ENCODE peak calls at places on chromosome 20, in ten cellular contexts. One of them, this sample, is unnamed.

GRCh38 chr20:53849471-53850059 is 220.8 kb downstream of the BCAS1 start:
- DNase-seq in A549: no peak
- DNase-seq in IMR-90: no peak
- DNase-seq in upper lobe of right lung: no peak
- DNase-seq in epithelial cell of esophagus: no peak
- DNase-seq in glutamatergic neuron: no peak
- DNase-seq in astrocyte of the spinal cord: no peak
- DNase-seq in progenitor cell of endocrine pancreas: no peak
- DNase-seq in activated B cell treated with CpG ODN at 0.5 μM for 24 hours: no peak
- DNase-seq in astrocyte of the cerebellum: no peak
- DNase-seq in this sample: no peak

GRCh38 chr20:60057866-60058807 is 99.9 kb downstream of the CDH26 start:
- DNase-seq in astrocyte of the cerebellum: peak
- DNase-seq in upper lobe of right lung: peak
- DNase-seq in epithelial cell of esophagus: peak
- DNase-seq in activated B cell treated with CpG ODN at 0.5 μM for 24 hours: peak
- DNase-seq in IMR-90: peak
- DNase-seq in astrocyte of the spinal cord: peak
- DNase-seq in progenitor cell of endocrine pancreas: no peak
- DNase-seq in A549: no peak
- DNase-seq in glutamatergic neuron: peak
- DNase-seq in this sample: peak

GRCh38 chr20:9838378-9839295 is at the start of gene PAK5:
- DNase-seq in glutamatergic neuron: peak
- DNase-seq in astrocyte of the cerebellum: peak
- DNase-seq in epithelial cell of esophagus: peak
- DNase-seq in IMR-90: peak
- DNase-seq in progenitor cell of endocrine pancreas: peak
- DNase-seq in activated B cell treated with CpG ODN at 0.5 μM for 24 hours: no peak
- DNase-seq in astrocyte of the spinal cord: peak
- DNase-seq in A549: peak
- DNase-seq in upper lobe of right lung: peak
- DNase-seq in this sample: no peak

GRCh38 chr20:48975955-48976354 is 54.4 kb downstream of the ARFGEF2 start:
- DNase-seq in astrocyte of the spinal cord: no peak
- DNase-seq in IMR-90: no peak
- DNase-seq in A549: no peak
- DNase-seq in glutamatergic neuron: peak
- DNase-seq in upper lobe of right lung: no peak
- DNase-seq in activated B cell treated with CpG ODN at 0.5 μM for 24 hours: no peak
- DNase-seq in astrocyte of the cerebellum: no peak
- DNase-seq in progenitor cell of endocrine pancreas: no peak
- DNase-seq in epithelial cell of esophagus: no peak
- DNase-seq in this sample: no peak

GRCh38 chr20:50221501-50222323 is 31.1 kb downstream of the CEBPB start:
- DNase-seq in astrocyte of the cerebellum: no peak
- DNase-seq in IMR-90: peak
- DNase-seq in progenitor cell of endocrine pancreas: no peak
- DNase-seq in upper lobe of right lung: no peak
- DNase-seq in epithelial cell of esophagus: peak
- DNase-seq in glutamatergic neuron: no peak
- DNase-seq in activated B cell treated with CpG ODN at 0.5 μM for 24 hours: no peak
- DNase-seq in A549: no peak
- DNase-seq in astrocyte of the spinal cord: no peak
- DNase-seq in this sample: no peak

GRCh38 chr20:43558412-43559146 is at the start of gene SGK2:
- DNase-seq in IMR-90: peak
- DNase-seq in astrocyte of the spinal cord: peak
- DNase-seq in upper lobe of right lung: peak
- DNase-seq in activated B cell treated with CpG ODN at 0.5 μM for 24 hours: no peak
- DNase-seq in astrocyte of the cerebellum: no peak
- DNase-seq in epithelial cell of esophagus: peak
- DNase-seq in progenitor cell of endocrine pancreas: peak
- DNase-seq in A549: peak
- DNase-seq in glutamatergic neuron: no peak
- DNase-seq in this sample: no peak

GRCh38 chr20:48618631-48619030 is 209.2 kb downstream of the PREX1 start:
- DNase-seq in glutamatergic neuron: no peak
- DNase-seq in astrocyte of the spinal cord: no peak
- DNase-seq in activated B cell treated with CpG ODN at 0.5 μM for 24 hours: no peak
- DNase-seq in IMR-90: no peak
- DNase-seq in epithelial cell of esophagus: no peak
- DNase-seq in progenitor cell of endocrine pancreas: no peak
- DNase-seq in astrocyte of the cerebellum: no peak
- DNase-seq in A549: no peak
- DNase-seq in upper lobe of right lung: peak
- DNase-seq in this sample: no peak

GRCh38 chr20:59443558-59443957 is 143.1 kb downstream of the EDN3 start:
- DNase-seq in progenitor cell of endocrine pancreas: no peak
- DNase-seq in astrocyte of the cerebellum: no peak
- DNase-seq in A549: no peak
- DNase-seq in glutamatergic neuron: no peak
- DNase-seq in upper lobe of right lung: no peak
- DNase-seq in activated B cell treated with CpG ODN at 0.5 μM for 24 hours: no peak
- DNase-seq in astrocyte of the spinal cord: no peak
- DNase-seq in epithelial cell of esophagus: no peak
- DNase-seq in IMR-90: no peak
- DNase-seq in this sample: no peak

GRCh38 chr20:39462436-39462835 is 500.3 kb downstream of the DHX35 start:
- DNase-seq in glutamatergic neuron: no peak
- DNase-seq in astrocyte of the spinal cord: no peak
- DNase-seq in IMR-90: no peak
- DNase-seq in upper lobe of right lung: no peak
- DNase-seq in activated B cell treated with CpG ODN at 0.5 μM for 24 hours: no peak
- DNase-seq in epithelial cell of esophagus: no peak
- DNase-seq in astrocyte of the cerebellum: no peak
- DNase-seq in A549: no peak
- DNase-seq in progenitor cell of endocrine pancreas: no peak
- DNase-seq in this sample: no peak

GRCh38 chr20:16111132-16111852 is 462.0 kb downstream of the KIF16B start:
- DNase-seq in epithelial cell of esophagus: no peak
- DNase-seq in IMR-90: no peak
- DNase-seq in astrocyte of the cerebellum: no peak
- DNase-seq in A549: no peak
- DNase-seq in glutamatergic neuron: no peak
- DNase-seq in activated B cell treated with CpG ODN at 0.5 μM for 24 hours: no peak
- DNase-seq in progenitor cell of endocrine pancreas: no peak
- DNase-seq in upper lobe of right lung: no peak
- DNase-seq in astrocyte of the spinal cord: no peak
- DNase-seq in this sample: no peak

GRCh38 chr20:41249371-41249770 is 68.2 kb downstream of the ZHX3 start:
- DNase-seq in activated B cell treated with CpG ODN at 0.5 μM for 24 hours: no peak
- DNase-seq in astrocyte of the cerebellum: peak
- DNase-seq in epithelial cell of esophagus: peak
- DNase-seq in glutamatergic neuron: no peak
- DNase-seq in A549: no peak
- DNase-seq in IMR-90: peak
- DNase-seq in progenitor cell of endocrine pancreas: no peak
- DNase-seq in astrocyte of the spinal cord: peak
- DNase-seq in upper lobe of right lung: no peak
- DNase-seq in this sample: no peak

GRCh38 chr20:49584418-49585382 is 16.8 kb upstream of the PTGIS start:
- DNase-seq in glutamatergic neuron: no peak
- DNase-seq in activated B cell treated with CpG ODN at 0.5 μM for 24 hours: no peak
- DNase-seq in upper lobe of right lung: no peak
- DNase-seq in astrocyte of the spinal cord: no peak
- DNase-seq in IMR-90: no peak
- DNase-seq in A549: no peak
- DNase-seq in progenitor cell of endocrine pancreas: no peak
- DNase-seq in astrocyte of the cerebellum: no peak
- DNase-seq in epithelial cell of esophagus: no peak
- DNase-seq in this sample: no peak

GRCh38 chr20:38184098-38184497 is 19.0 kb upstream of the TGM2 start:
- DNase-seq in upper lobe of right lung: no peak
- DNase-seq in glutamatergic neuron: no peak
- DNase-seq in activated B cell treated with CpG ODN at 0.5 μM for 24 hours: no peak
- DNase-seq in progenitor cell of endocrine pancreas: no peak
- DNase-seq in astrocyte of the cerebellum: no peak
- DNase-seq in epithelial cell of esophagus: peak
- DNase-seq in IMR-90: no peak
- DNase-seq in astrocyte of the spinal cord: no peak
- DNase-seq in A549: no peak
- DNase-seq in this sample: no peak

GRCh38 chr20:40506567-40506966 is 182.5 kb downstream of the MAFB start:
- DNase-seq in astrocyte of the cerebellum: peak
- DNase-seq in IMR-90: peak
- DNase-seq in progenitor cell of endocrine pancreas: no peak
- DNase-seq in astrocyte of the spinal cord: peak
- DNase-seq in A549: peak
- DNase-seq in activated B cell treated with CpG ODN at 0.5 μM for 24 hours: no peak
- DNase-seq in upper lobe of right lung: peak
- DNase-seq in epithelial cell of esophagus: peak
- DNase-seq in glutamatergic neuron: no peak
- DNase-seq in this sample: peak

GRCh38 chr20:63036266-63036665 is 29.5 kb upstream of the BHLHE23 start:
- DNase-seq in astrocyte of the cerebellum: no peak
- DNase-seq in epithelial cell of esophagus: no peak
- DNase-seq in glutamatergic neuron: no peak
- DNase-seq in astrocyte of the spinal cord: no peak
- DNase-seq in progenitor cell of endocrine pancreas: no peak
- DNase-seq in A549: no peak
- DNase-seq in upper lobe of right lung: no peak
- DNase-seq in activated B cell treated with CpG ODN at 0.5 μM for 24 hours: no peak
- DNase-seq in IMR-90: no peak
- DNase-seq in this sample: no peak

GRCh38 chr20:34475979-34476736 is 40.1 kb upstream of the DYNLRB1 start:
- DNase-seq in astrocyte of the cerebellum: no peak
- DNase-seq in A549: peak
- DNase-seq in glutamatergic neuron: peak
- DNase-seq in upper lobe of right lung: peak
- DNase-seq in epithelial cell of esophagus: peak
- DNase-seq in progenitor cell of endocrine pancreas: no peak
- DNase-seq in activated B cell treated with CpG ODN at 0.5 μM for 24 hours: peak
- DNase-seq in astrocyte of the spinal cord: peak
- DNase-seq in IMR-90: peak
- DNase-seq in this sample: peak
- TF ChIP-seq CTCF in astrocyte of the cerebellum: peak
- TF ChIP-seq CTCF in A549: peak
- TF ChIP-seq CTCF in glutamatergic neuron: no peak
- TF ChIP-seq CTCF in upper lobe of right lung: peak
- TF ChIP-seq CTCF in epithelial cell of esophagus: peak
- TF ChIP-seq CTCF in progenitor cell of endocrine pancreas: peak
- TF ChIP-seq CTCF in activated B cell treated with CpG ODN at 0.5 μM for 24 hours: no peak
- TF ChIP-seq CTCF in astrocyte of the spinal cord: peak
- TF ChIP-seq CTCF in IMR-90: peak
- TF ChIP-seq CTCF in this sample: peak

DNA sequence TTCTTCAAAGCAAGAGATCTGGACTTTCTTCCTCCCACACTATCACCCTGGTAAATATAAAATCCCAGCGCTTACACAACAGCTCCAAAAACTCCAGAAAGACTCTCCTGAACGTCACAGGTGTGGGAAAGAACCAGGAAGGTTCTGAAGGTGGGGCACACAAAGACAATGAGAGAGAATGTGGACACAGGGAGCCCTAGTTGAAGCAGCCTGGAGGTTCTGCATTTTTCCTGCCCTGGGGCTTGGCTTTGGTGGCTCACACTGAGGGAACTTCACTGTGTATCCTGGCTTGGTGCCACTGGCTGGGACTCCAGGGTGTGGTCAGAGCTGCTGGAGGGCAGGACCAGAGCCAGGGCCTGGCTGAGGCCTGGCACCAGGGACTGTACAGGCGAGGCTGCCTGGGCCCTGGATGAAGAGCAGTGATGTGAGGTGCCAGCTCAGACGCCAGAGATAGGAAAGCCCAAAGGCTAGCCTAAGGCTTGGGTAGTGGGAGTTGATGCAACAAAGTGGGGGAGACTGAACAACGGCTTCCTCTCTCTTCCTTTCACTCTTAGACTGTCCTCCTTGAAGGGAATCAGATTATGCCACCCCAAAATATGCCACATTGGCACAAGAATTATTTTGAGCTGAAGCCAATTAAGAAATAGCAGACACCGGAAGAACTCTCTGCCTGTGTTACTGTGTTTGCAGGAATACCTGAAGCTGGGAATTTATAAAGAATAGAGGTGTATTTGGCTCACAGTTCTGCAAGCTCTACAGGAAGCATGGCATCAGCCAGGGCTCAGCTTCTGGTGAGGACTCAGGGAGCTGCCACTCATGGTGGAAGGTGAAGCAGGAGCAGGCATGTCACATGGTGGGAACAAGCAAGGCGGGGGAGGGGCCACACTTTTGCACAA is 46.4 kb downstream of the PCNA start:
- DNase-seq in glutamatergic neuron: peak
- DNase-seq in progenitor cell of endocrine pancreas: no peak
- DNase-seq in astrocyte of the spinal cord: peak
- DNase-seq in astrocyte of the cerebellum: peak
- DNase-seq in upper lobe of right lung: peak
- DNase-seq in epithelial cell of esophagus: peak
- DNase-seq in activated B cell treated with CpG ODN at 0.5 μM for 24 hours: no peak
- DNase-seq in IMR-90: peak
- DNase-seq in A549: peak
- DNase-seq in this sample: no peak
- TF ChIP-seq CTCF in glutamatergic neuron: no peak
- TF ChIP-seq CTCF in progenitor cell of endocrine pancreas: no peak
- TF ChIP-seq CTCF in astrocyte of the spinal cord: no peak
- TF ChIP-seq CTCF in astrocyte of the cerebellum: no peak
- TF ChIP-seq CTCF in upper lobe of right lung: no peak
- TF ChIP-seq CTCF in epithelial cell of esophagus: no peak
- TF ChIP-seq CTCF in activated B cell treated with CpG ODN at 0.5 μM for 24 hours: no peak
- TF ChIP-seq CTCF in IMR-90: no peak
- TF ChIP-seq CTCF in A549: no peak
- TF ChIP-seq CTCF in this sample: no peak

GRCh38 chr20:5058873-5059272 is 57.6 kb upstream of the SLC23A2 start:
- DNase-seq in A549: no peak
- DNase-seq in astrocyte of the cerebellum: no peak
- DNase-seq in activated B cell treated with CpG ODN at 0.5 μM for 24 hours: no peak
- DNase-seq in progenitor cell of endocrine pancreas: no peak
- DNase-seq in glutamatergic neuron: no peak
- DNase-seq in upper lobe of right lung: no peak
- DNase-seq in astrocyte of the spinal cord: no peak
- DNase-seq in epithelial cell of esophagus: no peak
- DNase-seq in IMR-90: no peak
- DNase-seq in this sample: no peak

GRCh38 chr20:5061209-5061608 is 58.5 kb downstream of the PCNA start:
- DNase-seq in progenitor cell of endocrine pancreas: no peak
- DNase-seq in A549: peak
- DNase-seq in upper lobe of right lung: no peak
- DNase-seq in activated B cell treated with CpG ODN at 0.5 μM for 24 hours: no peak
- DNase-seq in astrocyte of the spinal cord: no peak
- DNase-seq in glutamatergic neuron: no peak
- DNase-seq in epithelial cell of esophagus: peak
- DNase-seq in astrocyte of the cerebellum: no peak
- DNase-seq in IMR-90: peak
- DNase-seq in this sample: no peak

GRCh38 chr20:5056801-5057599 is 55.7 kb upstream of the SLC23A2 start:
- DNase-seq in progenitor cell of endocrine pancreas: no peak
- DNase-seq in IMR-90: peak
- DNase-seq in glutamatergic neuron: no peak
- DNase-seq in astrocyte of the cerebellum: no peak
- DNase-seq in A549: peak
- DNase-seq in upper lobe of right lung: peak
- DNase-seq in epithelial cell of esophagus: peak
- DNase-seq in astrocyte of the spinal cord: peak
- DNase-seq in activated B cell treated with CpG ODN at 0.5 μM for 24 hours: peak
- DNase-seq in this sample: peak
- TF ChIP-seq CTCF in progenitor cell of endocrine pancreas: peak
- TF ChIP-seq CTCF in IMR-90: peak
- TF ChIP-seq CTCF in glutamatergic neuron: no peak
- TF ChIP-seq CTCF in astrocyte of the cerebellum: no peak
- TF ChIP-seq CTCF in A549: peak
- TF ChIP-seq CTCF in upper lobe of right lung: peak
- TF ChIP-seq CTCF in epithelial cell of esophagus: peak
- TF ChIP-seq CTCF in astrocyte of the spinal cord: peak
- TF ChIP-seq CTCF in activated B cell treated with CpG ODN at 0.5 μM for 24 hours: no peak
- TF ChIP-seq CTCF in this sample: peak

GRCh38 chr20:33686008-33686983 is at the start of gene E2F1:
- DNase-seq in progenitor cell of endocrine pancreas: peak
- DNase-seq in A549: peak
- DNase-seq in activated B cell treated with CpG ODN at 0.5 μM for 24 hours: peak
- DNase-seq in IMR-90: peak
- DNase-seq in glutamatergic neuron: peak
- DNase-seq in astrocyte of the cerebellum: peak
- DNase-seq in upper lobe of right lung: peak
- DNase-seq in epithelial cell of esophagus: peak
- DNase-seq in astrocyte of the spinal cord: peak
- DNase-seq in this sample: peak
- TF ChIP-seq CTCF in progenitor cell of endocrine pancreas: peak
- TF ChIP-seq CTCF in A549: no peak
- TF ChIP-seq CTCF in activated B cell treated with CpG ODN at 0.5 μM for 24 hours: no peak
- TF ChIP-seq CTCF in IMR-90: peak
- TF ChIP-seq CTCF in glutamatergic neuron: no peak
- TF ChIP-seq CTCF in astrocyte of the cerebellum: peak
- TF ChIP-seq CTCF in upper lobe of right lung: peak
- TF ChIP-seq CTCF in epithelial cell of esophagus: peak
- TF ChIP-seq CTCF in astrocyte of the spinal cord: peak
- TF ChIP-seq CTCF in this sample: peak

This sample was measured in natural killer cell.